ENCODE peak calls at places on chromosomes 16 and 17, in nine cellular contexts. H is Right ventricle myocardium inferior; D is upper lobe of left lung; V is K562; N is HepG2; J is aorta; E is activated naive CD8-positive, alpha-beta T cell treated with anti-CD3 and anti-CD28 coated beads, Interleukin-2, amount 50 U/mL, for 24 hours; B is activated CD8-positive, alpha-beta T cell treated with anti-CD3 and anti-CD28 coated beads for 36 hours; O is Panc1. A is an unnamed sample.
A peak's percentile ranks its signal among the peaks of the same experiment; 100 is the strongest.

GRCh38 chr17:47879028-47879585 is 16.9 kb upstream of the SP2 start:
- ATAC-seq in H (no peak), D (no peak), V (peak; percentile 52), N (no peak), J (no peak), E (peak; percentile 92), B (peak; percentile 65), O (no peak), A (no peak)

GRCh38 chr17:74089869-74090464 is 113.5 kb upstream of the RPL38 start:
- ATAC-seq in H (no peak), D (peak; percentile 35), V (peak; percentile 90), N (peak; percentile 86), J (no peak), E (no peak), B (peak; percentile 71), O (peak; percentile 79), A (no peak)

GRCh38 chr17:79789943-79790804 is 6.7 kb downstream of the CBX8 start:
- ATAC-seq in H (peak; percentile 53), D (peak; percentile 79), V (peak; percentile 92), N (peak; percentile 76), J (peak; percentile 72), E (peak; percentile 15), B (peak; percentile 57), O (peak; percentile 56), A (peak; percentile 47)

GRCh38 chr17:61399131-61400057 is at the start of gene TBX2:
- ATAC-seq in H (peak; percentile 79), D (peak; percentile 35), V (no peak), N (peak; percentile 74), J (peak; percentile 47), E (no peak), B (no peak), O (peak; percentile 87), A (peak; percentile 80)

GRCh38 chr17:57662644-57663308 is 82.3 kb downstream of the CCDC182 start:
- ATAC-seq in H (peak; percentile 97), D (peak; percentile 97), V (peak; percentile 100), N (peak; percentile 64), J (peak; percentile 97), E (peak; percentile 38), B (peak; percentile 61), O (peak; percentile 94), A (peak; percentile 99)

GRCh38 chr16:2904922-2905240 is 6.8 kb upstream of the FLYWCH1 start:
- ATAC-seq in H (no peak), D (no peak), V (no peak), N (peak; percentile 8), J (no peak), E (no peak), B (no peak), O (peak; percentile 36), A (no peak)

GRCh38 chr16:2514333-2515179 is 804 bp downstream of the ATP6V0C start:
- ATAC-seq in H (no peak), D (no peak), V (no peak), N (no peak), J (no peak), E (peak; percentile 6), B (peak; percentile 4), O (no peak), A (no peak)

GRCh38 chr16:12215302-12216105 is 239.0 kb downstream of the SNX29 start:
- ATAC-seq in H (no peak), D (no peak), V (peak; percentile 49), N (no peak), J (no peak), E (no peak), B (no peak), O (no peak), A (no peak)

GRCh38 chr17:80941743-80942211 is 49.9 kb upstream of the CHMP6 start:
- ATAC-seq in H (peak; percentile 32), D (peak; percentile 31), V (no peak), N (no peak), J (peak; percentile 19), E (no peak), B (no peak), O (no peak), A (peak; percentile 22)

GRCh38 chr17:48290378-48290777 is 139.6 kb downstream of the SKAP1 start:
- ATAC-seq in H (no peak), D (no peak), V (no peak), N (no peak), J (no peak), E (no peak), B (no peak), O (peak; percentile 73), A (no peak)

GRCh38 chr17:48110722-48111121 is 3.2 kb downstream of the SNX11 start:
- ATAC-seq in H (no peak), D (no peak), V (no peak), N (no peak), J (no peak), E (no peak), B (no peak), O (no peak), A (no peak)

GRCh38 chr17:9002610-9003354 is 18.5 kb upstream of the NTN1 start:
- ATAC-seq in H (peak; percentile 50), D (peak; percentile 62), V (no peak), N (no peak), J (peak; percentile 62), E (peak; percentile 53), B (peak; percentile 62), O (peak; percentile 86), A (peak; percentile 79)

GRCh38 chr17:42365136-42365535 is 23.1 kb downstream of the STAT3 start:
- ATAC-seq in H (no peak), D (peak; percentile 73), V (peak; percentile 55), N (no peak), J (no peak), E (peak; percentile 33), B (no peak), O (no peak), A (no peak)

GRCh38 chr16:86317617-86318021 is 192.7 kb upstream of the FOXF1 start:
- ATAC-seq in H (no peak), D (no peak), V (peak; percentile 43), N (peak; percentile 59), J (no peak), E (peak; percentile 26), B (no peak), O (no peak), A (no peak)

GRCh38 chr16:69366431-69366830 is 14.8 kb upstream of the TMED6 start:
- ATAC-seq in H (no peak), D (no peak), V (no peak), N (no peak), J (no peak), E (no peak), B (no peak), O (no peak), A (no peak)

GRCh38 chr17:40072481-40073346 is 9.9 kb downstream of the THRA start:
- ATAC-seq in H (no peak), D (no peak), V (peak; percentile 28), N (peak; percentile 61), J (peak; percentile 43), E (no peak), B (no peak), O (no peak), A (peak; percentile 14)

GRCh38 chr17:11909348-11909747 is 87.9 kb downstream of the ZNF18 start:
- ATAC-seq in H (no peak), D (no peak), V (peak; percentile 76), N (no peak), J (no peak), E (no peak), B (no peak), O (no peak), A (no peak)

GRCh38 chr16:85395913-85396878 is 216.9 kb upstream of the GSE1 start:
- ATAC-seq in H (peak; percentile 16), D (peak; percentile 1), V (no peak), N (peak; percentile 5), J (peak; percentile 24), E (no peak), B (no peak), O (no peak), A (peak; percentile 11)

GRCh38 chr16:46920402-46921068 is 36.4 kb downstream of the GPT2 start:
- ATAC-seq in H (no peak), D (no peak), V (no peak), N (no peak), J (no peak), E (no peak), B (no peak), O (no peak), A (no peak)

GRCh38 chr17:44223574-44224046 is 4.1 kb upstream of the UBTF start:
- ATAC-seq in H (no peak), D (no peak), V (no peak), N (no peak), J (no peak), E (no peak), B (no peak), O (no peak), A (no peak)

GRCh38 chr17:59370580-59371299 is 39.3 kb downstream of the YPEL2 start:
- ATAC-seq in H (no peak), D (no peak), V (no peak), N (no peak), J (no peak), E (no peak), B (no peak), O (no peak), A (no peak)